ENCODE peak calls at places on chromosomes 16 and 17, in five cellular contexts. X, J, T, G and I are unnamed samples.

GRCh38 chr17:61490540-61490975 is 38.3 kb downstream of the TBX4 start:
- DNase-seq in J (no peak), G (no peak), T (no peak), X (no peak), I (no peak)

GRCh38 chr16:85615014-85615851 is 2.1 kb downstream of the GSE1 start:
- DNase-seq in T (no peak), X (no peak), G (peak), J (peak), I (peak)

GRCh38 chr17:50904522-50905459 is 38.6 kb upstream of the TOB1 start:
- DNase-seq in G (peak), T (no peak), J (peak), X (no peak), I (no peak)

GRCh38 chr16:68644715-68645493 is at the start of gene CDH3:
- DNase-seq in X (peak), G (peak), T (no peak), J (no peak), I (peak)

GRCh38 chr16:31707743-31708335 is 165.8 kb upstream of the ZNF267 start:
- DNase-seq in T (no peak), G (no peak), J (no peak), X (peak), I (no peak)

GRCh38 chr17:79965806-79966205 is 69.9 kb downstream of the TBC1D16 start:
- DNase-seq in X (no peak), J (no peak), G (no peak), T (no peak), I (no peak)

GRCh38 chr16:88437367-88437964 is 15.6 kb upstream of the ZFPM1 start:
- DNase-seq in X (peak), T (no peak), G (peak), J (peak), I (peak)

GRCh38 chr16:19153876-19154275 is 14.2 kb upstream of the SYT17 start:
- DNase-seq in G (no peak), T (no peak), X (peak), J (no peak), I (peak)

GRCh38 chr16:85210423-85211169 is 98.3 kb upstream of the CIBAR2 start:
- DNase-seq in J (no peak), X (no peak), T (no peak), G (no peak), I (no peak)

GRCh38 chr16:28202147-28202746 is 9.5 kb downstream of the XPO6 start:
- DNase-seq in X (peak), G (no peak), T (no peak), J (no peak), I (no peak)

GRCh38 chr17:40602445-40603443 is 37.5 kb upstream of the CCR7 start:
- DNase-seq in X (no peak), J (no peak), G (no peak), T (peak), I (no peak)

GRCh38 chr16:26276289-26276688 is 584.5 kb downstream of the HS3ST4 start:
- DNase-seq in T (no peak), J (no peak), G (no peak), X (no peak), I (no peak)

GRCh38 chr17:39626171-39626670 is 531 bp upstream of the PPP1R1B start:
- DNase-seq in G (no peak), T (no peak), X (peak), J (no peak), I (no peak)

GRCh38 chr16:10114411-10114810 is 67.8 kb downstream of the GRIN2A start:
- DNase-seq in J (no peak), T (no peak), G (no peak), X (no peak), I (no peak)

GRCh38 chr16:53504161-53504663 is 1.2 kb upstream of the AKTIP start:
- DNase-seq in X (no peak), J (no peak), T (no peak), G (no peak), I (no peak)

GRCh38 chr16:20847577-20847976 is 41.2 kb downstream of the REXO5 start:
- DNase-seq in T (no peak), X (no peak), J (no peak), G (no peak), I (no peak)

GRCh38 chr16:78106659-78107058 is 7.2 kb downstream of the WWOX start:
- DNase-seq in X (no peak), G (no peak), J (no peak), T (no peak), I (no peak)

GRCh38 chr17:64410750-64411490 is 20.3 kb upstream of the PECAM1 start:
- DNase-seq in J (no peak), T (no peak), X (peak), G (no peak), I (no peak)

GRCh38 chr16:7085776-7086175 is 246.9 kb upstream of the RBFOX1 start:
- DNase-seq in G (no peak), J (no peak), T (no peak), X (no peak), I (no peak)

GRCh38 chr16:8686031-8686621 is 11.7 kb downstream of the ABAT start:
- DNase-seq in T (no peak), G (no peak), J (no peak), X (no peak), I (no peak)

GRCh38 chr17:49585422-49586027 is 9.9 kb downstream of the NXPH3 start:
- DNase-seq in G (no peak), J (no peak), X (peak), T (no peak), I (no peak)

GRCh38 chr17:22203208-22203715 is 510.9 kb downstream of the KCNJ18 start:
- DNase-seq in T (no peak), J (no peak), X (no peak), G (no peak), I (no peak)

GRCh38 chr17:74253036-74253435 is 21.0 kb upstream of the DNAI2 start:
- DNase-seq in J (no peak), X (no peak), G (no peak), T (no peak), I (no peak)

GRCh38 chr17:39073916-39074315 is 77.5 kb downstream of the PLXDC1 start:
- DNase-seq in G (no peak), T (no peak), X (no peak), J (no peak), I (no peak)

GRCh38 chr17:11240041-11240801 is 792 bp upstream of the SHISA6 start:
- DNase-seq in G (peak), J (no peak), T (no peak), X (no peak), I (no peak)

GRCh38 chr16:74577882-74578366 is 29.0 kb downstream of the GLG1 start:
- DNase-seq in G (no peak), X (no peak), J (no peak), T (peak), I (peak)

GRCh38 chr17:6463616-6464445 is 19.6 kb downstream of the PIMREG start:
- DNase-seq in G (no peak), J (no peak), X (no peak), T (no peak), I (no peak)

GRCh38 chr16:24525970-24526559 is 13.3 kb upstream of the RBBP6 start:
- DNase-seq in J (peak), T (no peak), X (no peak), G (peak), I (no peak)

GRCh38 chr16:66131895-66132294 is 234.6 kb upstream of the CDH5 start:
- DNase-seq in G (no peak), T (no peak), J (no peak), X (no peak), I (no peak)

GRCh38 chr16:64926476-64926875 is 195.4 kb downstream of the CDH11 start:
- DNase-seq in T (no peak), G (no peak), J (no peak), X (no peak), I (no peak)

GRCh38 chr16:1772908-1773702 is at the start of gene MRPS34:
- DNase-seq in G (peak), T (peak), J (peak), X (peak), I (peak)
- TF ChIP-seq POLR2A in G (peak), T (peak), J (peak), X (peak), I (peak)

GRCh38 chr17:9470171-9470570 is 105.4 kb downstream of the STX8 start:
- DNase-seq in X (no peak), G (no peak), J (no peak), T (peak), I (no peak)
- TF ChIP-seq YY1 in X (no peak), G (no peak), J (no peak), T (no peak), I (no peak)

DNA sequence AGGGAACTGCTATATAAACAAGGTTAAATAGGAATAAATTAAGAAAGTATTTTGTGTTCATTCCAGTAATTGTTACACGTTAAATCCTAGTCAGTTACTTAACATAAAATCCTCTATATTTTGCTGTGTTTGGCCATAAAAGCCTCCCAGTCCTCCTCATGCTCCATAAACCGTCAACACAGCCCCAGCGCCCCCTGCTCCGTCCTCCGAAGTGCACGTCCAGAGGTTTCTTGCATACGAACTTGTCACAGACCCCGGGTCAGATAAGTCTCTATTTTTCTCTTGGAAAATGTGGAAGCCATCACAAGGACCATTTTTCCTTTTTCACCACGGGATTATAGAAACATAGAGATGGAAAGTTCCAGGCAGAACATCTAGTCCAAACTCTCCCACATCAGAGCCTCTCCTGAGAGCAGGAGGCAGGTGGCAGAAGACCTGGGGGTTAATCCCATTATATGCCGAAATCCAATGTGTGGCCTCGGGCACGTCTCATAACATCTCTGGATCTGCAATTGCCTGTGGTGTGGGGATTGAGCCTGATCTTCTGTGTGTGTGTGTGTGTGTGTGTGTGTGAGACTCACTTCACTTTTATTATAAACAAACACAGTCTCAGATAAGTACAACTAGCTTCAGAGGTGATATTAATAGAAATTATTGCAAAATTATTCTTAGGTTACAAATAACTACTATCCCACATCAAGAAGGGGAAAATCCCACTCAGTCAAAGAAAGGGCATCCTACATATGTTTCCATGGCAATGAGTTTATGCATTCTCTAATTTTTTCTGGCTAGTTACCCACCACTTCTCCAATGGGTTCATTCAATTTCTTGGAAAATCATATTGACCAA is 199.0 kb downstream of the FOXL1 start:
- DNase-seq in J (no peak), X (no peak), G (no peak), T (no peak), I (no peak)
- TF ChIP-seq POLR2A in J (no peak), X (no peak), G (no peak), T (no peak), I (no peak)

DNA sequence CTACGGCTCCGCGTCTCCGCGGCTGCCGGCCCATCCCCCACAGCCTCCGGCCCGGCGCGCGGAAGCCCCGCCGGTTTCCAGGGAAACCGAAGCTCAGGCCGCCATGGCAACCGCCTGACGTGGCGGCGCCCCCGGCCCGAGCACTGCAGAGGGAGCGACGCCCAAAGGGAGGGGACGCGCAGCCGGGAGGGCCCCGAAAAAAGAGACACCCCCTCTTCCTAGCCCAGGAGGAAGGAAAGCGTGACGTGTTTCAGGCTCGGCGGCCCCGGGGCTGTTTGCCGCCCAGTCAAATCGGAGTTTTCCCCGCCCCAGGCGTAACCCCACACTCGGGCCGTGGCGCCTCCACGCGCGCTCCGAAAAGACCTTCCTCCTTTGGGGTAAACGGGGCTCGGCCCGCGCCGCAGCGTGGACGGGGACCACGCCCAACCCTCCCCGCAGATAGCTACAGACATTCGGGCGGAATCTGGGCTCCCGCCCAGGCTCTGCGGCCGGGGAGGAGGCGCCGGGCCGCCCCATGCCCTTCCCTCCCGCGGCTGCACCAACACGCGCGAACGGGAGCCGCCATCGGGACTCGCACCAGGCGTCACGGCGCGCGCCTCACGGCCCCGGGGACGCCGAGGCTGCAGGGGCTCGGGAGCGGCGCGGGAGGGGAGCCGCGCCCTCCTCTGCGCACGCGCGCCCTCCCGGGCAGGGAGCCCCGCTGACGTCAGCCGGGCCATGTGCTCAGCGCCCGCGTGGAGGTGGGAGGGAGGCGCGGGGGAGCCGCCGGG is 7.5 kb downstream of the MNT start:
- DNase-seq in X (peak), T (no peak), J (peak), G (peak), I (no peak)
- TF ChIP-seq YY1 in X (peak), T (peak), J (no peak), G (no peak), I (no peak)

GRCh38 chr17:44941712-44942331 is 5.8 kb downstream of the KIF18B start:
- DNase-seq in G (no peak), J (no peak), X (no peak), T (no peak), I (no peak)

GRCh38 chr17:44935116-44935515 is 12.5 kb downstream of the KIF18B start:
- DNase-seq in J (no peak), T (no peak), X (no peak), G (no peak), I (no peak)

GRCh38 chr17:44940321-44940720 is 7.3 kb downstream of the KIF18B start:
- DNase-seq in T (no peak), G (no peak), J (peak), X (no peak), I (no peak)

GRCh38 chr17:44942456-44942855 is 5.1 kb downstream of the KIF18B start:
- DNase-seq in X (no peak), T (no peak), G (no peak), J (no peak), I (no peak)

GRCh38 chr17:44940768-44941167 is 6.8 kb downstream of the KIF18B start:
- DNase-seq in J (no peak), X (no peak), T (no peak), G (no peak), I (no peak)
- TF ChIP-seq POLR2A in J (no peak), X (no peak), T (no peak), G (no peak), I (no peak)

DNA sequence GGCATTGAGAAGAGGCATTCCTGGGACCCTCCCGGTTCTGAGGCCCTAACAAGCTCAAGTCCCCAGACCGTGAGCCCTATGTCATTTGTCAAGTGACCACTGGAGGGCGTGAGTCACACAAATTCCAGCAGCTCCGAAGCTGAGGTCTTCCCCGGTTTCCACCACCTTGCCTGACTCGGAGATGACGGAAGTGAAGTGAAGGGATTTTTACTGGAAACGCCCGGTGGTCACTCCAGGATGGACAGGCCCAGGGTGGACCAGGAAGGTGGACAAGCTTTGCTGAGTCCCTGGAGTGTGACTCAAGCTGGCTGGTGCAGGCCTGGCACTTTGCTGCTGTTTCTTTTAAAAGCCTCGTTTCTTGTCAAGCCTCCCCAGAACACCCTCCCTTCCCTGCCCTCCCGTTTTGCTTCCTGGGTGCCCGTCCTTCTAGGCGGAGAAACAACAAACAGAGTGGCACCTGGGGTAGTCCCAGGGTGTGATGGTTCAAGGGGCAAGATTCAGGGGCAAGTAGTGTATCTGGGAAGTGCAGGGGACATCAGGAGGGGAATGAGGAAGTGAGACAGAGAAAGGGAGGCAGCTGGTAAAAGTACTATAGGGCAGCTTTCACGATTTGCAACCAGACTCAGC is 5.3 kb upstream of the NOS2 start:
- DNase-seq in X (peak), T (peak), J (peak), G (peak), I (peak)
- TF ChIP-seq YY1 in X (no peak), T (peak), J (no peak), G (peak), I (no peak)

GRCh38 chr17:69123626-69124025 is 18.1 kb downstream of the ABCA6 start:
- DNase-seq in T (no peak), X (no peak), J (no peak), G (no peak), I (no peak)

GRCh38 chr17:69122065-69122464 is 19.6 kb downstream of the ABCA6 start:
- DNase-seq in J (no peak), T (no peak), X (no peak), G (no peak), I (no peak)

DNA sequence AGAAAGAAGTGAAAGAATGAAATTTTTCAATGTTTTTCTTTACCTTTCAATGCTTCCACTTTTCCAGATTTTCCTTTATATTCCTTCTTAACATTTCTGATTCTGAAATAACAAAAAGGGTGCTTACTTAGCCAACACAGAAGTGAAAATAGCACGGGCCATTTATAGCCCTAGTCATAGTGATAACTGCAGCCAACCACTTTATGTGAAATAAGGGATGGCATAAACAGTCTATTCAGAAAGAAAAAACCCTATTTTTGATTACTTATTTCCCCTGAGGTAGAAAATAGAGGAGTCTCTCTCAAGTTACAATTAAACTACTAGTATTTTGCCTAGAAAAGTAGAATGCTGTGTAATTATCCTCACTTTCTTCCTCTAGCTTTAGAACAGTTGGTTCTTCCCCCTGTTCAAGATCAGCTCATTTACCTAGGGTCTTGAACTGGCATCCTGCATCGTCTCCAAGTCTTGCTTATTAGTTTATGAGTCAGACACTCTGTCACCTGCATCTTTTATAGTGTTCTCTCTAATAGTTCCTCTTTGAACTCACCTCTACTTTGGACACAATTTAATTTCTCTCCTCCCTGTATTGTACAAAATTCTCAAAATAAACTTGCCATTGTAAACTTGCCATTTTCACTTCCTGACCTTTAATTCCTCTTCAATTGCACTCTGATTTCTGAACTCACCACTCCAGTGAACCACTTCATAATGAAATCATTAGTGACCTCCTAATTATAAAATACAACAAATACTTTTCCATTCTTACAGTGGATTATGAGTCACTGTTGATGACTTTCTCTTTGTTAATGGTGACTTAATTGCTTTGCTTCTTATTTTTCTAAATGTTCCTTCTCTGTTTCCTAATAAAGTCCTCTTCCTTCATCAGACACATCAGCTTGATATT is 23.6 kb downstream of the ABCA6 start:
- DNase-seq in T (peak), G (no peak), J (no peak), X (no peak), I (no peak)
- TF ChIP-seq POLR2A in T (no peak), G (no peak), J (no peak), X (no peak), I (no peak)

DNA sequence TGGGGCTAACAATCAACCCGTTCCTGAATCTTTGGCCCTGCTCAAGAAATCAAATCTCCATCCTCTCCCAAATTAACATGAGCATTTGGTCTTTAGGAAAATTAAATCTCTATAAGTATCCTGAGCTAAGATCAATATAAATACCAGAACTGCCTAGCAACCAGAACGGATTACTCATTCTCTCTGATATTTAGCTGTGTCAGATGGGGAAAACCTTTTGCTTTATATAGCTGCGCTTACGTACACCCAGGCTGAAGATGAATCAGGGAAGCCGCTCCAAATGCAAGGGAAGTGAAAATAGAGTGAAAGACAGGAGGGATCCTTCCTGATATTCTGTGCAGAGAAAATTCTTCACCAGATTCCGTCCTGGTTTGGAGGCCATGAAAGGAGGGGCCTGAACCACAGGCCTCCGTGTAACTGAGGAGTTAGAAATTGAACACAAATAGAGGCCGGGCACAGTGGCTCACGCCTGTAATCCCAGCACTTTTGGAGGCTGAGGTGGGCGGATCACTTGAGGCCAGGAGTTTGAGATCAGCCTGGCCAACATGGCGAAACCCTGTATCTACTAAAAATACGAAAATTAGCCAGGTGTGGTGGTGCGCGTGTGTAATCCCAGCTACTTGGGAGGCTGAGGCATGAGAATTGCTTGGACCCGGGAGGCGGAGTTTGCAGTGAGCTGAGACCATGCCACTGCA is 23.4 kb upstream of the GRB2 start:
- DNase-seq in T (no peak), J (peak), G (no peak), X (no peak), I (no peak)
- TF ChIP-seq YY1 in T (no peak), J (no peak), G (no peak), X (no peak), I (no peak)